ENCODE peak calls at places on chromosomes 4 and X, in four cellular contexts. O is A549, W is HepG2, R is neural progenitor cell. X is an unnamed sample.

GRCh38 chr4:17027495-17027894 is 129.1 kb upstream of the LDB2 start:
- DNase-seq in O (peak), W (no peak), R (no peak), X (no peak)

GRCh38 chr4:73668806-73669205 is 48.6 kb upstream of the RASSF6 start:
- DNase-seq in O (no peak), W (no peak), R (no peak), X (no peak)

GRCh38 chr4:135227842-135228241 is 1026.3 kb upstream of the PABPC4L start:
- DNase-seq in O (no peak), W (no peak), R (no peak), X (no peak)

GRCh38 chrX:66074920-66075879 is 35.3 kb upstream of the VSIG4 start:
- DNase-seq in O (no peak), W (no peak), R (no peak), X (no peak)

GRCh38 chr4:160143574-160143973 is 1040.7 kb downstream of the RAPGEF2 start:
- DNase-seq in O (no peak), W (no peak), R (no peak), X (no peak)

GRCh38 chr4:183098080-183098722 is 856 bp upstream of the WWC2 start:
- DNase-seq in O (peak), W (peak), R (peak), X (no peak)

GRCh38 chrX:57251965-57252364 is 34.5 kb upstream of the FAAH2 start:
- DNase-seq in O (no peak), W (no peak), R (no peak), X (no peak)

GRCh38 chr4:98663226-98664006 is 5.0 kb upstream of the TSPAN5 start:
- DNase-seq in O (no peak), W (no peak), R (no peak), X (no peak)

GRCh38 chr4:89056953-89057398 is at the start of gene FAM13A:
- DNase-seq in O (peak), W (peak), R (peak), X (no peak)

GRCh38 chrX:101764538-101764937 is 104.9 kb upstream of the ARMCX2 start:
- DNase-seq in O (no peak), W (no peak), R (no peak), X (no peak)

GRCh38 chrX:16836371-16836770 is 33.8 kb downstream of the RBBP7 start:
- DNase-seq in O (peak), W (peak), R (peak), X (peak)

GRCh38 chr4:104491826-104492771 is 2.6 kb downstream of the CXXC4 start:
- DNase-seq in O (peak), W (no peak), R (peak), X (no peak)

GRCh38 chrX:91389026-91389425 is 45.6 kb upstream of the PABPC5 start:
- DNase-seq in O (no peak), W (no peak), R (no peak), X (no peak)

GRCh38 chr4:110442788-110443187 is 33.2 kb upstream of the ENPEP start:
- DNase-seq in O (no peak), W (no peak), R (no peak), X (no peak)

GRCh38 chr4:105859233-105859632 is 36.0 kb upstream of the NPNT start:
- DNase-seq in O (peak), W (peak), R (no peak), X (no peak)

GRCh38 chrX:118392726-118393125 is 46.8 kb downstream of the WDR44 start:
- DNase-seq in O (no peak), W (no peak), R (no peak), X (no peak)

GRCh38 chr4:98801259-98801725 is 127.6 kb downstream of the EIF4E start:
- DNase-seq in O (no peak), W (no peak), R (peak), X (no peak)

GRCh38 chrX:152958047-152958446 is 35.9 kb downstream of the PNMA5 start:
- DNase-seq in O (no peak), W (no peak), R (no peak), X (no peak)

GRCh38 chr4:108001540-108001939 is 11.9 kb downstream of the HADH start:
- DNase-seq in O (no peak), W (no peak), R (no peak), X (no peak)

GRCh38 chr4:108209489-108209888 is 40.8 kb upstream of the LEF1 start:
- DNase-seq in O (no peak), W (no peak), R (no peak), X (no peak)

GRCh38 chr4:8050555-8051206 is 107.9 kb downstream of the ABLIM2 start:
- DNase-seq in O (no peak), W (peak), R (no peak), X (no peak)

GRCh38 chrX:107107459-107107858 is 11.2 kb downstream of the RBM41 start:
- DNase-seq in O (no peak), W (no peak), R (no peak), X (no peak)

GRCh38 chr4:8819019-8819418 is 52.6 kb downstream of the HMX1 start:
- DNase-seq in O (no peak), W (no peak), R (peak), X (no peak)

GRCh38 chrX:10099411-10099810 is 57.4 kb upstream of the CLCN4 start:
- DNase-seq in O (no peak), W (no peak), R (no peak), X (no peak)

GRCh38 chr4:7034262-7035081 is 8.7 kb upstream of the TADA2B start:
- DNase-seq in O (peak), W (peak), R (peak), X (no peak)

GRCh38 chr4:119728185-119728584 is 99.6 kb upstream of the PDE5A start:
- DNase-seq in O (no peak), W (no peak), R (no peak), X (no peak)

GRCh38 chr4:76683154-76683553 is 214.8 kb downstream of the SOWAHB start:
- DNase-seq in O (no peak), W (no peak), R (no peak), X (no peak)

GRCh38 chr4:76339364-76339763 is 32.8 kb downstream of the STBD1 start:
- DNase-seq in O (no peak), W (peak), R (no peak), X (no peak)

GRCh38 chr4:8497762-8498161 is 57.2 kb downstream of the TRMT44 start:
- DNase-seq in O (no peak), W (no peak), R (no peak), X (no peak)

GRCh38 chrX:144616317-144616716 is 631.0 kb upstream of the SPANXN1 start:
- DNase-seq in O (no peak), W (no peak), R (no peak), X (no peak)

GRCh38 chr4:152220201-152220666 is 315.7 kb downstream of the FBXW7 start:
- DNase-seq in O (no peak), W (no peak), R (no peak), X (no peak)

GRCh38 chr4:73067971-73068394 is 1.5 kb downstream of the COX18 start:
- DNase-seq in O (no peak), W (no peak), R (no peak), X (peak)

GRCh38 chr4:184884863-184885262 is 59.1 kb upstream of the ACSL1 start:
- DNase-seq in O (no peak), W (peak), R (no peak), X (no peak)

GRCh38 chr4:19130836-19131235 is 1109.3 kb upstream of the LCORL start:
- DNase-seq in O (no peak), W (no peak), R (no peak), X (no peak)

DNA sequence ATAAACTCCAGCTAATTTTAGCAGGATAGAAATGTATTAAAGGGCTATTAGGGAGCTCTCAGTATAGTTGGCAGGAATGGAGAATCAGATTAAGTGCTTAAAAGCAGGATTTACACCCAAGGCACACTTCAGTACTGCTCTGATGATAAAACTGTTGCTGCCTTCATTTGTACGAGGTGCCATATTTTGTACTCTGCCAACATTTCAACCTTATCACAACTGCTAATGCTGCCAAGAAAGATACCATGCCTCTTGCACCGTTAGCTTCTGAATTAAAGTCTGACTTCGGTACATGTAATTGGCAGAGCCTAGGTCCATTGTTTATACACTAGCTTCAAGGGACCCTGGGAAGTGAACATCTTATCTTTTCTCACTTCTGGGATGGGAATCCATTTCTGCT is 623.9 kb upstream of the IGFBP7 start:
- DNase-seq in O (no peak), W (no peak), R (no peak), X (no peak)
- TF ChIP-seq CTCF in O (no peak), W (no peak), R (no peak), X (no peak)

DNA sequence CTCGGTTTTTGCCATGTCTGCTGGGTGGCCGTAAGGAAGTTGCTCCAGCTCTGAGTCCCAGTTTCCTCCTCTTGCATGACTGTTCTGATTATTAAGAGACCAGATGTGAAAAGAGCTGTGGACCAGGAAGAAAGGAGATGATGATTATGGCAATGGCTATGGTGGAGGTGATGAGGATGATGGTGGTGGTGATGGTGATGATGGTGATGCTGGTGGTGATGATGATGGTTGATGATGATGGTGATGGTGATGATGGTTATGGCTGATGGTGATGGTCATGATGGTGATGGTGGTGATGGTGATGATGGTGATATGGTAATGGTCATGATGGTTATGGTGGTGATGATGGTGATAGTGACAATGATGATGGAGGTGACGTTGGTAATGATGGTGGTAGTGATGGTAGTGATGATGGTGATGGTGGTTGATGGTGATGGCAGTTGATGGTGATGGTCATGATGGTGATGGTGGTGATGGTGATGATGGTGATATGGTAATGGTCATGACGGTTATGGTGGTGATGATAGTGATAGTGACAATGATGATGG is 107.8 kb upstream of the NKX1-1 start:
- DNase-seq in O (no peak), W (no peak), R (no peak), X (no peak)
- H3K4me2 ChIP-seq in O (no peak), W (no peak), R (no peak), X (no peak)

DNA sequence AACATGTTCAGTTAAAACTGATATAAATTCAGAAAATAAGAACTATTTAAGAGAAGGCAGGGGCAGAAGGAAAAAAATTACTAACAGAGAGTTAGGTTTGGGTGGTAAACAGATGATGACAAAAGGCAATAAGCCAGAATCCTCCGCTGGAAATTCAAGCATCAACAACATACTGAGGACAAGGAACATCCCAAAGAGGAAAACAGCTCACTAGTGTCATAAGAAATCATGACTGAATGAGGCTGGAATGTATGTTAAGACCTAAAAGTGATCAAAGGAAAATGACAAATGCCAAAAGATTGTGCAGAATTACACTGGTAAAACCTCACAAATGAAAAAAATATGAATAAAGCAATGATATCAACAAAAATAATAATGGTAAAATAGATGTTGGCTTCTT is 88.4 kb downstream of the WDFY3 start:
- DNase-seq in O (no peak), W (no peak), R (no peak), X (no peak)
- TF ChIP-seq CTCF in O (no peak), W (no peak), R (no peak), X (no peak)

GRCh38 chrX:40171513-40172168 is 73.9 kb upstream of the BCOR start:
- DNase-seq in O (no peak), W (no peak), R (peak), X (peak)

GRCh38 chrX:40172169-40172979 is 74.6 kb upstream of the BCOR start:
- DNase-seq in O (no peak), W (no peak), R (peak), X (peak)

GRCh38 chrX:40174594-40175415 is 77.0 kb upstream of the BCOR start:
- DNase-seq in O (peak), W (peak), R (peak), X (peak)

GRCh38 chrX:40173662-40174593 is 76.2 kb upstream of the BCOR start:
- DNase-seq in O (no peak), W (peak), R (peak), X (peak)

GRCh38 chrX:40172980-40173661 is 75.4 kb upstream of the BCOR start:
- DNase-seq in O (no peak), W (peak), R (no peak), X (peak)
- H3K4me2 ChIP-seq in O (no peak), W (peak), R (peak), X (peak)

GRCh38 chrX:74371823-74372222 is 49.5 kb upstream of the SLC16A2 start:
- DNase-seq in O (no peak), W (no peak), R (no peak), X (no peak)
- TF ChIP-seq CTCF in O (no peak), W (no peak), R (no peak), X (no peak)

GRCh38 chrX:1659664-1660461 is 45.0 kb downstream of the ASMT start:
- DNase-seq in O (no peak), W (no peak), R (no peak), X (no peak)

GRCh38 chrX:1658083-1658463 is 43.2 kb downstream of the ASMT start:
- DNase-seq in O (peak), W (no peak), R (peak), X (no peak)

GRCh38 chrX:1661048-1661921 is 46.4 kb downstream of the ASMT start:
- DNase-seq in O (peak), W (peak), R (peak), X (peak)

GRCh38 chrX:1656379-1656778 is 41.5 kb downstream of the ASMT start:
- DNase-seq in O (no peak), W (no peak), R (no peak), X (no peak)

DNA sequence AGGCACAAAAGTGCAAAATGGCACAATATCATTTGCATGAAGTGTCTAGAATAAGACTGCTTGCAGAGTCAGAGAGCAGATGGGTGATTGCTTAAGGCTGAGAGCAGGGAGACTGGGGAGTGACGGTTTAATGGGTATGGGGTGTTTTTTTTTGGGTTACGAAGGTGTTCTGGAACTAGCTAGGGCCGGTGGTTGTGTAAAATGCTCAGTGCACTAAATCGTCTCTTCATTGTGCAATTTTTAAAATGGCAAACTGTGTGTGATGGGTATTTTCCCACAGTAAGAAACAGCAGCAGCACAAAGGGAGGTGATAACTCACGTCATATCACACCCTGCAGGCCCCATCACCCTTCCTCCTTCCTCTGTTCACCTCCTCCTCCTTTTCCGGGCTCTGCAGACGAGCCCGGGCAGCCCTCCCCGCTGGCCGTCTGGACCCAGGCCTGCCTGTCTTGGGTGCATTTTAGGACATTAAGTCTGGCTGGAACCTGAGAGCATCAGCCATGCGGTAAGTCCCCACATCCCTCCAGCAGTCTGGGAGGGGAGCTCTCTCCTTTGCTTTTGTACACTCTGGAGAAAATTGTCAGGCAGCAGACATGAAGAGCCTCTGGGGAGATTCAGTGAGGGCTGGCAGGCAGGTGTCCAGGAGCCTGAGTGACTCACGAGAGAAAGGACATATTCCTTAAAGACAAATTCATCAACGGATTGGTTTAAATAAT is 42.7 kb downstream of the ASMT start:
- DNase-seq in O (peak), W (no peak), R (peak), X (peak)
- H3K4me2 ChIP-seq in O (peak), W (peak), R (peak), X (peak)

DNA sequence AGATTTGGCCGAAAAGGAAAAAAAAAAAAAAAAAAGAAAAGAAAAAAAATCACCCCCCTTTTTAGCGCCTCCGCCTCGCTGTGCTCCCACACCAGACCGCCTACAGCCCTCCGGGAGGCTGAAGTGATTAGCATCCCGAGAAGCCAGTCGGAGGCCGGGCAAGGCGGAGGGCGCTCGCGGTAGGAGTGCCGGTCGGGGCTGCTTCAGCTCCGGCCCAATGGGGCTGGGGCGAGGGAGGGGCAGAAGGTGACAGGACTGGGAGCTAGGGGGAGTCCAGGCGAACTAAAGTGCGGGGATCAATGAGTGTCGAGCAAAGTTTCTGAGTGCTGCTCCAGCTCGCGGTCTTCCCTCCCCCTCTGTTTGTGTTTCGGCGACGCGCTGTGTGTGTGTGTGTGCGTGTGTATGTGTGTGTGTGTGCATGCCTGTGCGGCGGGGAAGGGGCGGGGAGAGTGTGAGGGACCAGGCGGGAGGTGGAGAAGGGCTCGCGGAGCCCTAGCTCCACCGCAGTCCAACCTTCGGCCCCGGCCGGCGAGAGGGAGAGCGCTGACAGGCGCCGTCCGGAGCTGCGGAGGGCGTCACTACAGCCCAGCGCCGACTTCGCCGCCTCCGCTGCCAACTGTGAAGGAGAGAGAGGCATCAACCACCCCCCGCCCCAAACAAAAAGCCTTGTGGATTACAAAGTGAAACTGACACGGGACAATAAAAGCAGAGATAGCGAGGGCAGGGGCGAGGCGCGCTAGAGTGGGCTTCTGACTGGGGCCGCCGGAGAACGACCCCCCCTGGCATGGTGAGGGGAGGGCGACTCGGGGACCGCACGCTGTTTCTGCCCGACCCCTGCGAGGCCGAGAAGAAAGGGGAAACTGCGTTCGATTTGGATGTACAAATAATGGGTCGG is at the start of gene FAT4:
- DNase-seq in O (peak), W (peak), R (peak), X (no peak)
- TF ChIP-seq CTCF in O (no peak), W (peak), R (peak), X (no peak)